ENCODE peak calls at places on chromosome 6, in four cellular contexts. One of them, this sample, is unnamed.
A peak's percentile ranks its signal among the peaks of the same experiment; 100 is the strongest.

GRCh38 chr6:4435981-4436445 is 300.6 kb upstream of the ECI2 start:
- DNase-seq in OCI-LY7: no peak
- DNase-seq in brain microvascular endothelial cell: no peak
- DNase-seq in MM.1S: no peak
- DNase-seq in this sample: no peak

GRCh38 chr6:7257521-7258230 is 55.3 kb downstream of the SSR1 start:
- DNase-seq in OCI-LY7: no peak
- DNase-seq in brain microvascular endothelial cell: no peak
- DNase-seq in MM.1S: no peak
- DNase-seq in this sample: no peak

GRCh38 chr6:131890091-131890490 is 61.1 kb downstream of the CCN2 start:
- DNase-seq in OCI-LY7: no peak
- DNase-seq in brain microvascular endothelial cell: no peak
- DNase-seq in MM.1S: no peak
- DNase-seq in this sample: no peak

GRCh38 chr6:77026341-77026740 is 436.9 kb downstream of the HTR1B start:
- DNase-seq in OCI-LY7: no peak
- DNase-seq in brain microvascular endothelial cell: no peak
- DNase-seq in MM.1S: no peak
- DNase-seq in this sample: no peak

GRCh38 chr6:104218132-104218531 is 641.6 kb downstream of the HACE1 start:
- DNase-seq in OCI-LY7: no peak
- DNase-seq in brain microvascular endothelial cell: peak; percentile 26
- DNase-seq in MM.1S: no peak
- DNase-seq in this sample: no peak

GRCh38 chr6:70389261-70389660 is 24.0 kb upstream of the FAM135A start:
- DNase-seq in OCI-LY7: no peak
- DNase-seq in brain microvascular endothelial cell: no peak
- DNase-seq in MM.1S: no peak
- DNase-seq in this sample: no peak

GRCh38 chr6:169965657-169966311 is 214.4 kb downstream of the ERMARD start:
- DNase-seq in OCI-LY7: no peak
- DNase-seq in brain microvascular endothelial cell: no peak
- DNase-seq in MM.1S: no peak
- DNase-seq in this sample: no peak

GRCh38 chr6:141752677-141753076 is 380.0 kb upstream of the GJE1 start:
- DNase-seq in OCI-LY7: no peak
- DNase-seq in brain microvascular endothelial cell: no peak
- DNase-seq in MM.1S: peak; percentile 63
- DNase-seq in this sample: no peak

GRCh38 chr6:73644030-73644429 is 9.8 kb downstream of the SLC17A5 start:
- DNase-seq in OCI-LY7: no peak
- DNase-seq in brain microvascular endothelial cell: no peak
- DNase-seq in MM.1S: no peak
- DNase-seq in this sample: no peak

GRCh38 chr6:110239516-110240265 is 59.5 kb downstream of the CDC40 start:
- DNase-seq in OCI-LY7: no peak
- DNase-seq in brain microvascular endothelial cell: no peak
- DNase-seq in MM.1S: no peak
- DNase-seq in this sample: no peak

GRCh38 chr6:77011929-77012545 is 451.3 kb downstream of the HTR1B start:
- DNase-seq in OCI-LY7: no peak
- DNase-seq in brain microvascular endothelial cell: no peak
- DNase-seq in MM.1S: no peak
- DNase-seq in this sample: no peak

GRCh38 chr6:133594551-133594950 is 294.4 kb upstream of the TCF21 start:
- DNase-seq in OCI-LY7: no peak
- DNase-seq in brain microvascular endothelial cell: no peak
- DNase-seq in MM.1S: no peak
- DNase-seq in this sample: no peak

GRCh38 chr6:116271309-116271708 is 8.4 kb downstream of the TSPYL1 start:
- DNase-seq in OCI-LY7: no peak
- DNase-seq in brain microvascular endothelial cell: no peak
- DNase-seq in MM.1S: no peak
- DNase-seq in this sample: no peak

DNA sequence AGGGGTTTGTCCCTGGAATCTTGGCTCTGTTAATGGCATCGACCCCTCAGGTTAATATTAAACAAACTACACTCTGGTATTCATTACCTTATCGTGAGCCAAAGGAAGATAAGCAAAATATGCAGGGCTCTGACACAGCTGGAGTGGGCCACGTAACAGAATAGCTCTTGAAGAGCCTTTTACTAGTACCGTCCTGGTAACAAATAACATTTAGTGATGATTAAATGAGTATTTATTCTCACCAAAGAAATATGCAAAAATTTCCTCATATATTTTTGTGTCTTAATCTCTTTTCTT is 20.1 kb upstream of the UTRN start:
- DNase-seq in OCI-LY7: no peak
- DNase-seq in brain microvascular endothelial cell: peak; percentile 78
- DNase-seq in MM.1S: no peak
- DNase-seq in this sample: no peak
- H3K4me3 ChIP-seq in OCI-LY7: no peak overlapping the region
- H3K4me3 ChIP-seq in brain microvascular endothelial cell: no peak overlapping the region
- H3K4me3 ChIP-seq in MM.1S: no peak overlapping the region
- H3K4me3 ChIP-seq in this sample: no peak overlapping the region

GRCh38 chr6:167079853-167080297 is 43.0 kb upstream of the CCR6 start:
- DNase-seq in OCI-LY7: peak; percentile 87
- DNase-seq in brain microvascular endothelial cell: no peak
- DNase-seq in MM.1S: peak; percentile 77
- DNase-seq in this sample: peak; percentile 86
- TF ChIP-seq CTCF in OCI-LY7: peak; percentile 82
- TF ChIP-seq CTCF in brain microvascular endothelial cell: no peak
- TF ChIP-seq CTCF in MM.1S: peak; percentile 54
- TF ChIP-seq CTCF in this sample: peak; percentile 73

DNA sequence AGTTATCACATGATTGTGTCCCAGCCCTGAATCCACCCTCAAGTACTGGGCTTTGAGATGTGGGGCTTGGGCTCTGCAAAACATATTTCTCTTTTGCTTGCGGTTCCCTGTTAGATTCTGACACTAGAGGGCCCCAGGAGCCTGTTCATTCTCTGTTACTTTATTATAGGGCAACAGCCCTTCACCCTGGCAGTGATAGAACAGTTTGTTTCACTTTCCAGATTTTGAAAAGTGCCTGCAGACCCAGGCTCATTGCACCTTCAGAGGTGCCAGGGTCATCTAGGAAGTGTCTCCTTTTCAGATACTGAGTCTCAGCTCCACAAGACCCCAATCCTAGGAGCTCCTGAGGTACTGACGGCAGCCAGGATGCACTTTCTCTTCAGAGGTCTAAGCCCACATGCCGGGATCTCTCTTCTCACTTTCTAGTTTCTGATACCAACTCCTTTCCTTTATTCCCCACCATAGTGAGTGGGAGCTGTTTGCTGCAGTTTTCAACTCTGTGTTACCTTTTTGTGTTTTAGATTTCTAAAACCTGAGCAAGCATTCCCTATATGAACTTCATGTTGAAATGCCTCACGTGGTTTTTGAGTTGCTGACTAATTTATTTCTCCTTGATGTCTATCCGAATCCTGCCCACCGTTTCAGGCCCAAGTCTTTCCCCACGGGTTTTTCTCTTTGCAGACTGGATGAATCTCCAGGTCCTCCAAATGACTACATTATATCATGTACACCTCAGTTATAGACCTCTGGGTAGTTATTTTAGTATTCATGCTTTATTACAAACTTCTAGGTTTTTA is 10.9 kb downstream of the ABT1 start:
- DNase-seq in OCI-LY7: peak; percentile 80
- DNase-seq in brain microvascular endothelial cell: peak; percentile 71
- DNase-seq in MM.1S: peak; percentile 82
- DNase-seq in this sample: peak; percentile 34
- H3K4me3 ChIP-seq in OCI-LY7: peak overlapping the region; percentile 21
- H3K4me3 ChIP-seq in brain microvascular endothelial cell: peak overlapping the region; percentile 24
- H3K4me3 ChIP-seq in MM.1S: peak overlapping the region; percentile 57
- H3K4me3 ChIP-seq in this sample: peak overlapping the region; percentile 10

GRCh38 chr6:146895772-146896061 is 296.9 kb downstream of the ADGB start:
- DNase-seq in OCI-LY7: no peak
- DNase-seq in brain microvascular endothelial cell: no peak
- DNase-seq in MM.1S: no peak
- DNase-seq in this sample: no peak

GRCh38 chr6:146896960-146897701 is 298.4 kb downstream of the ADGB start:
- DNase-seq in OCI-LY7: no peak
- DNase-seq in brain microvascular endothelial cell: no peak
- DNase-seq in MM.1S: no peak
- DNase-seq in this sample: no peak

GRCh38 chr6:146898888-146899227 is 300.1 kb downstream of the ADGB start:
- DNase-seq in OCI-LY7: no peak
- DNase-seq in brain microvascular endothelial cell: no peak
- DNase-seq in MM.1S: no peak
- DNase-seq in this sample: no peak

GRCh38 chr6:146896062-146896813 is 297.5 kb downstream of the ADGB start:
- DNase-seq in OCI-LY7: no peak
- DNase-seq in brain microvascular endothelial cell: no peak
- DNase-seq in MM.1S: no peak
- DNase-seq in this sample: no peak

GRCh38 chr6:146898069-146898887 is 299.5 kb downstream of the ADGB start:
- DNase-seq in OCI-LY7: no peak
- DNase-seq in brain microvascular endothelial cell: no peak
- DNase-seq in MM.1S: no peak
- DNase-seq in this sample: no peak
- TF ChIP-seq CTCF in OCI-LY7: no peak
- TF ChIP-seq CTCF in brain microvascular endothelial cell: no peak
- TF ChIP-seq CTCF in MM.1S: no peak
- TF ChIP-seq CTCF in this sample: no peak

GRCh38 chr6:106249658-106250057 is 75.9 kb downstream of the ATG5 start:
- DNase-seq in OCI-LY7: no peak
- DNase-seq in brain microvascular endothelial cell: no peak
- DNase-seq in MM.1S: no peak
- DNase-seq in this sample: no peak

GRCh38 chr6:106244931-106245330 is 80.6 kb downstream of the ATG5 start:
- DNase-seq in OCI-LY7: no peak
- DNase-seq in brain microvascular endothelial cell: no peak
- DNase-seq in MM.1S: peak; percentile 40
- DNase-seq in this sample: peak; percentile 49

GRCh38 chr6:106244521-106244920 is 81.0 kb downstream of the ATG5 start:
- DNase-seq in OCI-LY7: no peak
- DNase-seq in brain microvascular endothelial cell: no peak
- DNase-seq in MM.1S: no peak
- DNase-seq in this sample: no peak

GRCh38 chr6:106247293-106247692 is 78.3 kb downstream of the ATG5 start:
- DNase-seq in OCI-LY7: no peak
- DNase-seq in brain microvascular endothelial cell: peak; percentile 43
- DNase-seq in MM.1S: no peak
- DNase-seq in this sample: no peak

GRCh38 chr6:106247733-106248132 is 77.8 kb downstream of the ATG5 start:
- DNase-seq in OCI-LY7: no peak
- DNase-seq in brain microvascular endothelial cell: no peak
- DNase-seq in MM.1S: no peak
- DNase-seq in this sample: no peak
- H3K4me3 ChIP-seq in OCI-LY7: no peak overlapping the region
- H3K4me3 ChIP-seq in brain microvascular endothelial cell: no peak overlapping the region
- H3K4me3 ChIP-seq in MM.1S: no peak overlapping the region
- H3K4me3 ChIP-seq in this sample: no peak overlapping the region

DNA sequence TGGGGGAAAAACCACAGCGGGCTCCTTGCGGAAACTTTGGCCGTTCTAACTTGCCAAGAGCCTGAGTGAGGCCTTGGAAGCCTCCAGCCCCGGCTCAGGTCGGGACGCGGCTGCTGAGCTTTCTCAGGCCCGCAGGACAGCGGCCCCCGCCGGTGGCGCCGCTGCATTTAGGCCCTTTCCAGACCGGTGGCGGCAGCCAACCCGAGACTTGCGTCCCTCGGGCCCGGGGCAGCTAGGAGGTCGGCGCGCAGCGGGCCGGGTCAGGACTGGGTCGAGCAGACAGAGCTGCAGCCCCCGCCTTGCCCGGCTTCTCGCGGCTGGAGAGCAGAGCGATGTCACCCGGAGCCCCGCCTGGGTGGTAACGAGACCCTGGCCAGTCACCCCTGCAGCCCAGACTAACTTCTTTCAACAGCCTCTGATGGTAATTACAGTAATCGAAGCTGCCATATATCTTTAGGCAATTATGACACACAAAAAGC is 2.7 kb downstream of the NR2E1 start:
- DNase-seq in OCI-LY7: no peak
- DNase-seq in brain microvascular endothelial cell: no peak
- DNase-seq in MM.1S: peak; percentile 26
- DNase-seq in this sample: no peak
- TF ChIP-seq CTCF in OCI-LY7: no peak
- TF ChIP-seq CTCF in brain microvascular endothelial cell: peak; percentile 56
- TF ChIP-seq CTCF in MM.1S: peak; percentile 32
- TF ChIP-seq CTCF in this sample: peak; percentile 13

GRCh38 chr6:122789078-122789861 is at the start of gene SMPDL3A:
- DNase-seq in OCI-LY7: no peak
- DNase-seq in brain microvascular endothelial cell: peak; percentile 90
- DNase-seq in MM.1S: peak; percentile 62
- DNase-seq in this sample: no peak
- H3K4me3 ChIP-seq in OCI-LY7: no peak within 1 kb of the TSS
- H3K4me3 ChIP-seq in brain microvascular endothelial cell: peak within 1 kb of the TSS; percentile 81
- H3K4me3 ChIP-seq in MM.1S: peak within 1 kb of the TSS; percentile 66
- H3K4me3 ChIP-seq in this sample: peak within 1 kb of the TSS; percentile 58

GRCh38 chr6:82617648-82618047 is 254.0 kb downstream of the TPBG start:
- DNase-seq in OCI-LY7: no peak
- DNase-seq in brain microvascular endothelial cell: no peak
- DNase-seq in MM.1S: no peak
- DNase-seq in this sample: no peak

GRCh38 chr6:82619573-82619972 is 256.0 kb downstream of the TPBG start:
- DNase-seq in OCI-LY7: no peak
- DNase-seq in brain microvascular endothelial cell: no peak
- DNase-seq in MM.1S: no peak
- DNase-seq in this sample: no peak

GRCh38 chr6:82614518-82614917 is 250.9 kb downstream of the TPBG start:
- DNase-seq in OCI-LY7: no peak
- DNase-seq in brain microvascular endothelial cell: no peak
- DNase-seq in MM.1S: no peak
- DNase-seq in this sample: no peak

GRCh38 chr6:82612475-82612874 is 248.9 kb downstream of the TPBG start:
- DNase-seq in OCI-LY7: no peak
- DNase-seq in brain microvascular endothelial cell: no peak
- DNase-seq in MM.1S: no peak
- DNase-seq in this sample: no peak

DNA sequence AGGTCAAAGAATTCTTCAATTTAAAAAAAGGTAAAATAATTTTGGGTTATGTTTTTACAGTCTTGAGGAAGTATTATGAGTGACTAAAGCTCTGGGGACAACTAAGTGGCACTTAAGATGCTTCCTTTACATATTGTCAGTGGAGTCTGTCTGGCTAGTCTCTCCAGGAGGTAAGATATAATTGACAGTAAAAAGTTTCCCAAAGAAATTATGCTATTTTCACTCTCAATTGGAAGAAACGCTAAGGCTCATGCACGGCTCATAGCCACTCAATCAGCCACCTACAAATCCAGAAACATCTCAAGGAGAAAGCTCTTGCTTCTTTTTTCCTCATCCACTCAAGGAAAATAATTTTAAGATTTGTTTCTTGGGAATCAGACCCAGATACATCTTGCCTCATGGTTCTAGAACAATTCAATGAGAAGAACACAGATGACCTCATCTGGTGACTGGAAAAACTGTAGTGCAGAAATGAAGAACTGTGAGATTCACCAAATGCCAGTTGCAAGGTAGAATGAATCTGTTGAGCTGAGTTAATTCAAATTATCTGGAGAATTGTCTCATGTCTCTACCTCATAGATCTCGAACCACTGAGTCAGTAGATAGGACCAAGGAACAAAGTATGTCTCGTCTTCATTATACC is 252.9 kb downstream of the TPBG start:
- DNase-seq in OCI-LY7: no peak
- DNase-seq in brain microvascular endothelial cell: no peak
- DNase-seq in MM.1S: no peak
- DNase-seq in this sample: no peak
- TF ChIP-seq CTCF in OCI-LY7: no peak
- TF ChIP-seq CTCF in brain microvascular endothelial cell: no peak
- TF ChIP-seq CTCF in MM.1S: no peak
- TF ChIP-seq CTCF in this sample: no peak

GRCh38 chr6:146028835-146029572 is at the start of gene GRM1:
- DNase-seq in OCI-LY7: no peak
- DNase-seq in brain microvascular endothelial cell: no peak
- DNase-seq in MM.1S: no peak
- DNase-seq in this sample: no peak
- H3K4me3 ChIP-seq in OCI-LY7: no peak within 1 kb of the TSS
- H3K4me3 ChIP-seq in brain microvascular endothelial cell: no peak within 1 kb of the TSS
- H3K4me3 ChIP-seq in MM.1S: no peak within 1 kb of the TSS
- H3K4me3 ChIP-seq in this sample: no peak within 1 kb of the TSS

This sample was measured in GM12864.